ENCODE peak calls at places on chromosomes 11 and 22, in four cellular contexts. One of them, this sample, is unnamed.

GRCh38 chr11:8717876-8718753 is 35.5 kb downstream of the RPL27A start:
- DNase-seq in psoas muscle: peak; percentile 56
- DNase-seq in mesothelial cell of epicardium: no peak
- DNase-seq in AG09319: peak; percentile 90
- DNase-seq in this sample: peak; percentile 24

GRCh38 chr11:8056810-8057463 is 24.1 kb upstream of the TUB start:
- DNase-seq in AG09319: peak; percentile 82
- DNase-seq in psoas muscle: peak; percentile 60
- DNase-seq in mesothelial cell of epicardium: peak; percentile 32
- DNase-seq in this sample: no peak

GRCh38 chr11:29119691-29120328 is 897.0 kb downstream of the KCNA4 start:
- DNase-seq in AG09319: peak; percentile 29
- DNase-seq in psoas muscle: no peak
- DNase-seq in mesothelial cell of epicardium: no peak
- DNase-seq in this sample: no peak

GRCh38 chr11:32779131-32779530 is 15.3 kb downstream of the CCDC73 start:
- DNase-seq in psoas muscle: no peak
- DNase-seq in AG09319: no peak
- DNase-seq in mesothelial cell of epicardium: no peak
- DNase-seq in this sample: no peak

GRCh38 chr11:37504066-37504611 is 906.1 kb upstream of the RAG2 start:
- DNase-seq in AG09319: no peak
- DNase-seq in psoas muscle: no peak
- DNase-seq in mesothelial cell of epicardium: no peak
- DNase-seq in this sample: no peak

GRCh38 chr11:89521792-89522191 is 30.6 kb upstream of the NOX4 start:
- DNase-seq in psoas muscle: no peak
- DNase-seq in mesothelial cell of epicardium: no peak
- DNase-seq in AG09319: no peak
- DNase-seq in this sample: no peak

GRCh38 chr22:43262990-43263644 is 76.2 kb upstream of the TTLL12 start:
- DNase-seq in psoas muscle: no peak
- DNase-seq in mesothelial cell of epicardium: no peak
- DNase-seq in AG09319: no peak
- DNase-seq in this sample: no peak

GRCh38 chr11:27506200-27507182 is at the start of gene LIN7C:
- DNase-seq in psoas muscle: peak; percentile 96
- DNase-seq in AG09319: peak; percentile 88
- DNase-seq in mesothelial cell of epicardium: peak; percentile 82
- DNase-seq in this sample: peak; percentile 72

GRCh38 chr11:45091563-45092392 is 54.7 kb upstream of the PRDM11 start:
- DNase-seq in AG09319: no peak
- DNase-seq in psoas muscle: no peak
- DNase-seq in mesothelial cell of epicardium: no peak
- DNase-seq in this sample: no peak

GRCh38 chr11:83971063-83971462 is 684.9 kb upstream of the CCDC90B start:
- DNase-seq in AG09319: no peak
- DNase-seq in mesothelial cell of epicardium: no peak
- DNase-seq in psoas muscle: no peak
- DNase-seq in this sample: no peak

GRCh38 chr11:1832181-1832988 is 2.4 kb upstream of the SYT8 start:
- DNase-seq in AG09319: no peak
- DNase-seq in mesothelial cell of epicardium: peak; percentile 86
- DNase-seq in psoas muscle: peak; percentile 66
- DNase-seq in this sample: peak; percentile 76

GRCh38 chr11:47907499-47907898 is 59.3 kb upstream of the NUP160 start:
- DNase-seq in AG09319: no peak
- DNase-seq in psoas muscle: no peak
- DNase-seq in mesothelial cell of epicardium: no peak
- DNase-seq in this sample: no peak

GRCh38 chr11:2534957-2535672 is 90.3 kb downstream of the KCNQ1 start:
- DNase-seq in mesothelial cell of epicardium: no peak
- DNase-seq in psoas muscle: peak; percentile 7
- DNase-seq in AG09319: no peak
- DNase-seq in this sample: no peak

GRCh38 chr22:49577168-49578060 is 250.3 kb downstream of the BRD1 start:
- DNase-seq in psoas muscle: no peak
- DNase-seq in mesothelial cell of epicardium: no peak
- DNase-seq in AG09319: no peak
- DNase-seq in this sample: peak; percentile 9

GRCh38 chr22:41910599-41911291 is 4.1 kb downstream of the SHISA8 start:
- DNase-seq in mesothelial cell of epicardium: no peak
- DNase-seq in psoas muscle: no peak
- DNase-seq in AG09319: no peak
- DNase-seq in this sample: peak; percentile 57

GRCh38 chr11:15663778-15664218 is 549.1 kb downstream of the INSC start:
- DNase-seq in mesothelial cell of epicardium: no peak
- DNase-seq in psoas muscle: no peak
- DNase-seq in AG09319: no peak
- DNase-seq in this sample: no peak

GRCh38 chr11:44189986-44190882 is 94.8 kb downstream of the EXT2 start:
- DNase-seq in psoas muscle: no peak
- DNase-seq in AG09319: no peak
- DNase-seq in mesothelial cell of epicardium: no peak
- DNase-seq in this sample: no peak

GRCh38 chr22:39600491-39601179 is 30.1 kb downstream of the CACNA1I start:
- DNase-seq in AG09319: no peak
- DNase-seq in psoas muscle: no peak
- DNase-seq in mesothelial cell of epicardium: no peak
- DNase-seq in this sample: no peak

GRCh38 chr11:117424781-117425180 is 97.1 kb downstream of the CEP164 start:
- DNase-seq in mesothelial cell of epicardium: no peak
- DNase-seq in psoas muscle: no peak
- DNase-seq in AG09319: no peak
- DNase-seq in this sample: no peak

GRCh38 chr22:48676266-48677167 is 1151.2 kb downstream of the BRD1 start:
- DNase-seq in mesothelial cell of epicardium: no peak
- DNase-seq in AG09319: no peak
- DNase-seq in psoas muscle: no peak
- DNase-seq in this sample: no peak

GRCh38 chr11:57248780-57249383 is 11.8 kb upstream of the APLNR start:
- DNase-seq in mesothelial cell of epicardium: peak; percentile 74
- DNase-seq in psoas muscle: peak; percentile 59
- DNase-seq in AG09319: peak; percentile 40
- DNase-seq in this sample: no peak

GRCh38 chr11:13663631-13664071 is 4.8 kb upstream of the FAR1 start:
- DNase-seq in mesothelial cell of epicardium: no peak
- DNase-seq in psoas muscle: no peak
- DNase-seq in AG09319: no peak
- DNase-seq in this sample: no peak

GRCh38 chr11:128530119-128531091 is 57.0 kb downstream of the ETS1 start:
- DNase-seq in mesothelial cell of epicardium: no peak
- DNase-seq in psoas muscle: peak; percentile 61
- DNase-seq in AG09319: peak; percentile 92
- DNase-seq in this sample: no peak

GRCh38 chr22:48700566-48701295 is 1126.9 kb downstream of the BRD1 start:
- DNase-seq in mesothelial cell of epicardium: no peak
- DNase-seq in AG09319: no peak
- DNase-seq in psoas muscle: no peak
- DNase-seq in this sample: no peak

GRCh38 chr11:72232260-72233055 is 7.9 kb downstream of the INPPL1 start:
- DNase-seq in mesothelial cell of epicardium: no peak
- DNase-seq in psoas muscle: no peak
- DNase-seq in AG09319: no peak
- DNase-seq in this sample: no peak

GRCh38 chr22:24008022-24008283 is 2.7 kb upstream of the GSTT4 start:
- DNase-seq in AG09319: no peak
- DNase-seq in psoas muscle: no peak
- DNase-seq in mesothelial cell of epicardium: no peak
- DNase-seq in this sample: no peak

GRCh38 chr11:107928767-107929507 is 689 bp downstream of the RAB39A start:
- DNase-seq in psoas muscle: no peak
- DNase-seq in AG09319: no peak
- DNase-seq in mesothelial cell of epicardium: no peak
- DNase-seq in this sample: peak; percentile 22

GRCh38 chr11:45922425-45923082 is at the start of gene LARGE2:
- DNase-seq in mesothelial cell of epicardium: no peak
- DNase-seq in psoas muscle: no peak
- DNase-seq in AG09319: no peak
- DNase-seq in this sample: peak; percentile 62

GRCh38 chr11:60589611-60590010 is 74.4 kb downstream of the MS4A13 start:
- DNase-seq in AG09319: no peak
- DNase-seq in psoas muscle: no peak
- DNase-seq in mesothelial cell of epicardium: no peak
- DNase-seq in this sample: no peak

GRCh38 chr11:86719781-86720463 is 47.5 kb upstream of the ME3 start:
- DNase-seq in mesothelial cell of epicardium: no peak
- DNase-seq in AG09319: no peak
- DNase-seq in psoas muscle: no peak
- DNase-seq in this sample: no peak

GRCh38 chr11:70806461-70807194 is 408.3 kb downstream of the CTTN start:
- DNase-seq in psoas muscle: no peak
- DNase-seq in AG09319: no peak
- DNase-seq in mesothelial cell of epicardium: no peak
- DNase-seq in this sample: no peak

GRCh38 chr22:31497148-31497938 is 1.0 kb downstream of the SFI1 start:
- DNase-seq in mesothelial cell of epicardium: no peak
- DNase-seq in psoas muscle: no peak
- DNase-seq in AG09319: no peak
- DNase-seq in this sample: no peak

GRCh38 chr22:35629406-35630234 is 12.5 kb upstream of the MB start:
- DNase-seq in psoas muscle: peak; percentile 76
- DNase-seq in mesothelial cell of epicardium: no peak
- DNase-seq in AG09319: peak; percentile 96
- DNase-seq in this sample: no peak

GRCh38 chr11:65417702-65418430 is 4.7 kb upstream of the NEAT1 start:
- DNase-seq in psoas muscle: peak; percentile 69
- DNase-seq in mesothelial cell of epicardium: no peak
- DNase-seq in AG09319: no peak
- DNase-seq in this sample: peak; percentile 55

GRCh38 chr11:118791961-118792578 is 1.1 kb upstream of the DDX6 start:
- DNase-seq in mesothelial cell of epicardium: no peak
- DNase-seq in AG09319: no peak
- DNase-seq in psoas muscle: peak; percentile 16
- DNase-seq in this sample: no peak

GRCh38 chr11:108093128-108093904 is 28.1 kb upstream of the ACAT1 start:
- DNase-seq in psoas muscle: no peak
- DNase-seq in AG09319: peak; percentile 45
- DNase-seq in mesothelial cell of epicardium: no peak
- DNase-seq in this sample: no peak

GRCh38 chr11:6353367-6353987 is 33.2 kb upstream of the CAVIN3 start:
- DNase-seq in psoas muscle: peak; percentile 38
- DNase-seq in AG09319: no peak
- DNase-seq in mesothelial cell of epicardium: peak; percentile 67
- DNase-seq in this sample: peak; percentile 29
- TF ChIP-seq CTCF in psoas muscle: peak; percentile 94
- TF ChIP-seq CTCF in AG09319: peak; percentile 95
- TF ChIP-seq CTCF in mesothelial cell of epicardium: peak; percentile 87
- TF ChIP-seq CTCF in this sample: no peak

GRCh38 chr11:30131535-30131934 is 99.3 kb upstream of the FSHB start:
- DNase-seq in mesothelial cell of epicardium: no peak
- DNase-seq in AG09319: no peak
- DNase-seq in psoas muscle: no peak
- DNase-seq in this sample: no peak
- TF ChIP-seq CTCF in mesothelial cell of epicardium: no peak
- TF ChIP-seq CTCF in AG09319: no peak
- TF ChIP-seq CTCF in psoas muscle: no peak
- TF ChIP-seq CTCF in this sample: no peak

GRCh38 chr11:121932646-121933185 is 183.3 kb downstream of the BLID start:
- DNase-seq in psoas muscle: no peak
- DNase-seq in AG09319: no peak
- DNase-seq in mesothelial cell of epicardium: no peak
- DNase-seq in this sample: no peak
- TF ChIP-seq CTCF in psoas muscle: no peak
- TF ChIP-seq CTCF in AG09319: no peak
- TF ChIP-seq CTCF in mesothelial cell of epicardium: no peak
- TF ChIP-seq CTCF in this sample: no peak

DNA sequence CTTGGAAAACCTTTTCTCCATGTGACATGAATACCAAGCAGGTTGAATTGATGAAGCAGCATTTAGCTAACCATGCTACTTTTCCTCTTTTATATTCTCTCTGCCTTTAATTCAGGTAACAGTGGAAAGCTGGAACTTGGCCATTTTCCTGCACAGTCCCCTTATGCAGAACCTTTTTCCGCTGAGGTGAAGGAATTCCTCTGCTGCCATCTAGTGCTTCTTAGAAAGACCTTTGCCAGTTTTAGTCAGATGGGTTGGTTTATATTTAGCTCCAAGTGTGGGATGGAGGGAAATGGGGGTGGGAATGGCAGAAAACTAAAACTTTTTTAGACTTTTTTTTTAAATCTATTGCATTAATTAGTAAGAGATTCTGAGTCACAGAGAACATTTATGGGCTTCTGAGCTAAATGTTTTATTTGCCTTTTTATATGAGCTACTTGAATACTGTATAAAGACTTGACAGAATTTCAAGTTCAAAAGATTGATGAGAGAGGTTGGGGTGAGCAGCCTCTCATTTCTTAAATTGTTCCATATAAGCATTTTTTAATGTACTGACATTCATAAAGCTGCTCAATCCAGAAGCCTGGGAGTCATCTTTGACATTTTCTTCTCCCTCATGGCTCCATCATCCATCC is 153.9 kb upstream of the ZC3H12C start:
- DNase-seq in mesothelial cell of epicardium: peak; percentile 43
- DNase-seq in psoas muscle: no peak
- DNase-seq in AG09319: peak; percentile 46
- DNase-seq in this sample: no peak
- TF ChIP-seq CTCF in mesothelial cell of epicardium: peak; percentile 44
- TF ChIP-seq CTCF in psoas muscle: peak; percentile 61
- TF ChIP-seq CTCF in AG09319: peak; percentile 67
- TF ChIP-seq CTCF in this sample: no peak

DNA sequence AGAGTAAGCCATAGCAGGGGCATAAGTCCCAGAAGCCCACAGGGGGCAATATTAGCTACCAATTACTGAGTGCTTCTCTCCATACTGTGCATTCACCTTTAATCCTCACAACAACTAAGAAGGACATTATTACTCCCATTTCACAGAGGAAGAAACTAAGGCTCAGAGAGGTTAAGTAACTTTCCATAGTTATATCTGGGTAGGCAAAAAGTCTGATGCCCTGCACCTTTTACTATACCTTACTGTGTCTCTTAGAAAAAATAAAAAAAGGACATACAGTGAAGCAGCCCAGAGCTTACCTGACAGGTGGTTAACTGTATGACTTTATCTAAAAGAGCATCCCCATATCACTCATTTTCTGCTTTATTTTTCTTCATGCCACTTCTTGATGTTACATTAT is 2.6 kb downstream of the SERGEF start:
- DNase-seq in mesothelial cell of epicardium: no peak
- DNase-seq in AG09319: no peak
- DNase-seq in psoas muscle: no peak
- DNase-seq in this sample: no peak
- TF ChIP-seq CTCF in mesothelial cell of epicardium: no peak
- TF ChIP-seq CTCF in AG09319: no peak
- TF ChIP-seq CTCF in psoas muscle: no peak
- TF ChIP-seq CTCF in this sample: no peak

DNA sequence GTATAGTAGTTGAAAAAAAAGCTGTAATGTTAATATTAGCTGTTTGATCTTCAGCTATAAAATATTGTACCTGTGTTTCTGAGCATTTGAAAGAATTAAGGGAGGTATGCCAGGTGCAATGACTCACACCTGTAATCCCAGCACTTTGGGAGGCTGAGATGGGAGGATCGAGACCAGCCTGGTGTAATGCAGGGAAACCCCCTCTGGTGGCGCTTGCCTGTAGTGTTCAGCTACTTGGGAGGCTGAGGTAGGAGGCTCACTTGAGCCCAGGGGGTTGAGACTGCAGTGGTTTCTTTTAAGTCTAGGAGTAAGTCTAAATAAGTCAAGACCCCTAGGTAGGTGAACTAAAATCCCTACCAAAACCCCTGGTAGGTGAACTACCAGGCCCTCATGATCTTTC is 37.1 kb downstream of the TAF1D start:
- DNase-seq in psoas muscle: no peak
- DNase-seq in mesothelial cell of epicardium: no peak
- DNase-seq in AG09319: no peak
- DNase-seq in this sample: no peak
- TF ChIP-seq CTCF in psoas muscle: no peak
- TF ChIP-seq CTCF in mesothelial cell of epicardium: no peak
- TF ChIP-seq CTCF in AG09319: no peak
- TF ChIP-seq CTCF in this sample: no peak